ENCODE peak calls at places on chromosomes 6 and 20, in four cellular contexts. W is OCI-LY7, T is fibroblast of lung, D is thoracic aorta. S is an unnamed sample.

GRCh38 chr6:39054577-39055142 is 6.1 kb downstream of the GLP1R start:
- DNase-seq in W (no peak), T (no peak), D (no peak), S (no peak)

GRCh38 chr6:119493980-119494379 is 144.4 kb upstream of the MAN1A1 start:
- DNase-seq in W (no peak), T (no peak), D (no peak), S (no peak)

GRCh38 chr6:110158479-110158878 is 21.0 kb downstream of the WASF1 start:
- DNase-seq in W (no peak), T (no peak), D (no peak), S (no peak)

GRCh38 chr20:57071283-57071701 is 195.1 kb downstream of the BMP7 start:
- DNase-seq in W (no peak), T (no peak), D (no peak), S (no peak)

GRCh38 chr20:640674-641515 is 12.1 kb downstream of the SRXN1 start:
- DNase-seq in W (no peak), T (no peak), D (no peak), S (no peak)

GRCh38 chr20:59455392-59456341 is 148.7 kb upstream of the PHACTR3 start:
- DNase-seq in W (peak; percentile 14), T (peak; percentile 8), D (no peak), S (no peak)

GRCh38 chr6:56291278-56291917 is 44.0 kb upstream of the COL21A1 start:
- DNase-seq in W (no peak), T (peak; percentile 27), D (no peak), S (no peak)

GRCh38 chr6:135180458-135181332 is at the start of gene MYB:
- DNase-seq in W (peak; percentile 89), T (peak; percentile 31), D (no peak), S (peak; percentile 64)

GRCh38 chr20:58545565-58546195 is 30.5 kb upstream of the APCDD1L start:
- DNase-seq in W (no peak), T (no peak), D (no peak), S (no peak)

GRCh38 chr20:49906101-49906604 is 9.2 kb downstream of the SPATA2 start:
- DNase-seq in W (no peak), T (no peak), D (no peak), S (no peak)

DNA sequence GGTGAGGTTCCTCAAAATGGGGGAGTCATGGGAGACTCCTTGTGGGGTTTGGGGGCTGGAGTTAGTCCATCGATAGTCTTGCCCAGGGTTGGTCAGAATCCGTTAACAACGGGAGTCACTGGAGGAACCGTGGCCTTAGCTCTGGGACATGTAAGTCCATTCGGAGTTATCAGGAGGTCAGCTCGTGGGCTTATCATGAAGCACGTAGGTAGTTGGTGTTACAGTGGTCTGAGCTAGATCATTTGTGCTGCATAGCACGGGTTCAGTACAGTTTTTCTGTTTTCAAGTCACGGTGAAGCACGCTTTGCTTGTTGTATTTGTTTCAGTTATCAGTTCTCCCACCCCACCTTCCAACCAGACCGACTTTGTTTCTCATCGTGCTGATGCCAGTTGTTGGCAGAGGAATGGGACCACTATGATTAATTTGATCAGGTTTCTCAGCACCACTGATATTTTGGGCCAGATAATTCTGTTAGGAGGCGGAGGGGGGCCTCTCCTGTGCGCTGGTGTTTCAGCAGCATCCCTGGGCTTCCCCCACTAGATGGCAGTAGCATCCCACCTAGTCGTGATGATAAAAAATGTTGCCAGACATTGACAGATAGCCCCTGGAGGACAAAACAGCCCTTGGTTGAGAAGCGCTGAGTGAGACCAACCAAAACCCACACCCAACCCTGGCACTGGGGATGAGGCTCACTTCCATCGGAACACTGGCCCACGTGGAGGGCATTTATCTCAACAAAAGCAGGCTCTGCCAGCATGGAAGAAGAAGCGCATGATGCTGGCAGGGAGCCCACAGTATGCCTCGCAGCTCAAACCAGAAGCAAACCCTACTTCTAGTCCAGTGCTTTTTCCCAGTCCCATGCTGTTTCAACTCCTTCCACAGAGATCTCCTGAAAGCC is 2.2 kb upstream of the APMAP start:
- DNase-seq in W (peak; percentile 80), T (peak; percentile 78), D (peak; percentile 40), S (no peak)
- H3K27ac ChIP-seq in W (no peak overlapping the region), T (no peak overlapping the region), D (no peak overlapping the region), S (no peak overlapping the region)

DNA sequence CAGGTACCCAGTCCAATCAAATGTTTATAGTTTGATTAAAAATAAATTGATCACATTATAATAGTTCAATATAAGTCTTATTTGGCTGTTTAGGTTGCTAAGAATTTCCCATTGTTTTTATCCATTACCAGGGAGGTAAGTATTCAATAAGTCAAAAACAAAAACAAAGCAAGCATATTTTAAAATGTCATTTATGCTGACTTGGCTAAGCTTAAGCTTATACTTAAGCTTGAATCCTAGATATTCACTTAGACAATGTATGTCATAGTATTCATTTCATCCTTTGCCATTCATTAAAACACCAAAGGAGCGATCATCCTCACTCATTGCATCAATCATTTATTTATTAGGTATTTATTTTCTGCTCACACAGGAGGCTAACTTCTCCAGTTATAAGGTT is 144.9 kb downstream of the PRL start:
- DNase-seq in W (no peak), T (no peak), D (no peak), S (no peak)
- H3K4me1 ChIP-seq in W (no peaks in the 10 kb centered on the region), T (peaks cover 16% of the 10 kb centered on the region), D (peaks cover 31% of the 10 kb centered on the region), S (peaks cover 6% of the 10 kb centered on the region)

DNA sequence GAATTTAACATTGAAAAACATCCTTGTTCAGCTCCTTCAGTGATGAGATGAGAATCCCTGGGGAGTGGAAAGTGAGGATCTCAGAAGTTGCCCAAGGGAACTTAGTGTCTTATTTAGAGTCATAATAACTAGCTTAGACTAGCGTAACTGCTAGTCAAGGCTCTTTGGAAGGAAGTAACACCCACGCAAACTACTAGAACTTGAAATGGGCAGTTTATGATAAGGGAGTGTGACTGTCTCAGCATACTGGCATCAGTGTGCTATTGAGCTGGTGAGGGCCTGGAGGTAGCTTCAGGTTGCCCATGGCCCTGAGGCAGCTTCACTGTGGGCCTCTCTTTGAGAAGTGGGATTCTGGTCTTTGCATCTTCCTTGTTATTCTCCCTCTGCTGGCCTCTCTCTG is 40.1 kb downstream of the SLX4IP start:
- DNase-seq in W (no peak), T (no peak), D (no peak), S (no peak)
- TF ChIP-seq CTCF in W (no peak), T (no peak), D (no peak), S (no peak)

GRCh38 chr20:10537850-10538480 is 102.9 kb downstream of the SLX4IP start:
- DNase-seq in W (no peak), T (peak; percentile 47), D (no peak), S (no peak)

GRCh38 chr20:10541668-10542411 is 106.7 kb downstream of the SLX4IP start:
- DNase-seq in W (no peak), T (no peak), D (no peak), S (no peak)

GRCh38 chr20:10538768-10539167 is 103.7 kb downstream of the SLX4IP start:
- DNase-seq in W (no peak), T (no peak), D (no peak), S (no peak)

GRCh38 chr20:10539818-10540553 is 104.9 kb downstream of the SLX4IP start:
- DNase-seq in W (no peak), T (no peak), D (no peak), S (no peak)

GRCh38 chr20:10540636-10541493 is 105.8 kb downstream of the SLX4IP start:
- DNase-seq in W (no peak), T (peak; percentile 92), D (no peak), S (no peak)
- H3K27ac ChIP-seq in W (no peak overlapping the region), T (peak overlapping the region; percentile 62), D (no peak overlapping the region), S (peak overlapping the region; percentile 36)

DNA sequence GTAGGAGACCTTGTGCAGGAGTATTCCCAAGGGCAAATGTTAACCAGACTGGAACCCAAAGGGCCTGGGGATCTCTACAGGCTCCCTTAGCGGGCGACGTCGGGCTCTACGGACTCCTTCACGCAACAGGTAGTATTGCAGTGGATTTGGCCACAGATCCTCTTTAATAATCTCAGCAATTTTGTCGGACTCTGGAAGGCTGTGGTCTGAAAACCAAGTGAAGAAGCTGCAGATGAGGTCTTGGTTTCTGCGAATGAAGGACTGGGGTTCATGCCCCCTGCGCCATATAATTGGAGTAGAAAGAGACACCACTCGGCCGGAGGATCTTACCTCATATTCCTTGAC is 1.3 kb downstream of the TSPYL1 start:
- DNase-seq in W (no peak), T (no peak), D (no peak), S (no peak)
- H3K4me1 ChIP-seq in W (peaks cover 68% of the 10 kb centered on the region), T (peaks cover 6% of the 10 kb centered on the region), D (peaks cover 59% of the 10 kb centered on the region), S (peaks cover 4% of the 10 kb centered on the region)

DNA sequence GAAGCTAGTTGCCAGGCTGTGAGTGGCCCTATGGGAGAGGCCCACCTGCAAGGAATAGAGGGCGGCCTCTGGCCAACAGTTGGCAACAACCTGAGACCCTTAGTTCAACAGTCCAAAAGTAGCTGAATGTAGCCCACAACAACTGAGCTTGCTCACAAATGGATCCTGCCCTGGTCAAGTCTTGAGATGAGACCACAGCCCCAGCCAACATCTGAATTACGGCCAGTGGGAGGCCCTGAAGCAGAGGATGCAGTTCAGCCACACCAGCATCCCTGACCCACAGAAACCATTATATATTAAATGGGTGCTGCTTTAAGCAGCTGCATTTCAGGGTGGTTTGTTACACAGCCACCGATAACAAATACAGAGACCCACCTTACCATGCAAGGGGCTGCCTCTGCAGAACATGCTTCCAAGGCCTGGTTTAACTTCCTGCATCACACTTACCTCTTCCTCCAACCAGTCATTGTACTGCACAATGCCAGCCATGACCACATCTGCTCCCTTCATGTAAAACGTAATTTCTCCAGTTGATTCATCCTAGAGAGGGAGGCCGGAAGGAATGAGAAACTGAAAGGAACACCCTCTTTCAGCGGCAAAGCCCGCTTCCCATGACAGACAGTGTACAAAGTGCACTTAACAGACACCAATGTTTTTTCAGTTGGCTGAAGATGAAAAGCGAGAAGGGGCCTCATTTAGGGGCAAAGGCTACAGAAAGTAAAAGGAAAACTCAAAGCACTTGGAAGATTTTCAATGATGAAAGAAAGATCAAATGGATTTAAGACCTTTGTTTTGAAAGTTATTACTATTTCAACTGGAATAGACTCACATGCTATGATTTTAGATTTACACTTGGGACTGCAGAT is 86.2 kb upstream of the NFATC2 start:
- DNase-seq in W (no peak), T (peak; percentile 91), D (no peak), S (no peak)
- TF ChIP-seq CTCF in W (no peak), T (no peak), D (no peak), S (no peak)

GRCh38 chr20:25197173-25197869 is 1.8 kb downstream of the ENTPD6 start:
- DNase-seq in W (no peak), T (no peak), D (no peak), S (no peak)

GRCh38 chr20:25196701-25197120 is 1.2 kb downstream of the ENTPD6 start:
- DNase-seq in W (no peak), T (no peak), D (no peak), S (no peak)

GRCh38 chr20:25198663-25199363 is 3.3 kb downstream of the ENTPD6 start:
- DNase-seq in W (no peak), T (no peak), D (no peak), S (no peak)

GRCh38 chr20:25195962-25196700 is 619 bp downstream of the ENTPD6 start:
- DNase-seq in W (no peak), T (no peak), D (no peak), S (no peak)

GRCh38 chr20:25197870-25198190 is 2.3 kb downstream of the ENTPD6 start:
- DNase-seq in W (no peak), T (no peak), D (no peak), S (no peak)
- H3K27ac ChIP-seq in W (no peak overlapping the region), T (no peak overlapping the region), D (no peak overlapping the region), S (no peak overlapping the region)

S was measured in ascending aorta.